ENCODE peak calls at places on chromosomes 3 and 15, in five cellular contexts. D is substantia nigra, Q is GM03348, I is NCI-H146, E is RCC 7860. F is an unnamed sample.

GRCh38 chr3:122350814-122351418 is 25.9 kb downstream of the CSTA start:
- DNase-seq in D (no peak), Q (peak), I (no peak), E (no peak), F (no peak)

GRCh38 chr3:72123908-72124441 is 339.0 kb upstream of the PROK2 start:
- DNase-seq in D (no peak), Q (peak), I (no peak), E (peak), F (peak)

GRCh38 chr15:32838820-32839219 is 121.0 kb downstream of the GREM1 start:
- DNase-seq in D (peak), Q (peak), I (no peak), E (peak), F (peak)

GRCh38 chr3:174198199-174198598 is 660.9 kb upstream of the NAALADL2 start:
- DNase-seq in D (no peak), Q (no peak), I (peak), E (no peak), F (peak)

GRCh38 chr3:124429129-124429815 is 301.0 kb upstream of the UMPS start:
- DNase-seq in D (no peak), Q (peak), I (peak), E (peak), F (no peak)

GRCh38 chr3:61521229-61521628 is 40.1 kb upstream of the PTPRG start:
- DNase-seq in D (no peak), Q (no peak), I (no peak), E (no peak), F (no peak)

GRCh38 chr3:119643528-119643927 is 16.9 kb downstream of the POPDC2 start:
- DNase-seq in D (no peak), Q (peak), I (no peak), E (peak), F (no peak)

GRCh38 chr15:76011611-76012010 is 613 bp downstream of the NRG4 start:
- DNase-seq in D (no peak), Q (no peak), I (no peak), E (no peak), F (no peak)

GRCh38 chr3:976021-976420 is 116.8 kb upstream of the CNTN6 start:
- DNase-seq in D (no peak), Q (no peak), I (no peak), E (no peak), F (no peak)

GRCh38 chr3:64575211-64575844 is 112.5 kb downstream of the ADAMTS9 start:
- DNase-seq in D (no peak), Q (peak), I (no peak), E (peak), F (no peak)

GRCh38 chr15:78752492-78753358 is 58.5 kb downstream of the ADAMTS7 start:
- DNase-seq in D (no peak), Q (no peak), I (no peak), E (no peak), F (no peak)

GRCh38 chr3:94429517-94429916 is 366.7 kb downstream of the NSUN3 start:
- DNase-seq in D (no peak), Q (no peak), I (no peak), E (no peak), F (no peak)

GRCh38 chr3:37863949-37864822 is 2.5 kb downstream of the CTDSPL start:
- DNase-seq in D (no peak), Q (no peak), I (peak), E (no peak), F (no peak)

GRCh38 chr15:65998486-65998885 is 129.2 kb downstream of the RAB11A start:
- DNase-seq in D (no peak), Q (no peak), I (no peak), E (no peak), F (no peak)

GRCh38 chr3:134486577-134487041 is 752 bp downstream of the CEP63 start:
- DNase-seq in D (no peak), Q (peak), I (peak), E (peak), F (peak)

GRCh38 chr3:150150633-150151032 is 179.9 kb upstream of the PFN2 start:
- DNase-seq in D (no peak), Q (no peak), I (no peak), E (no peak), F (peak)

GRCh38 chr3:16181361-16181760 is 6.9 kb downstream of the GALNT15 start:
- DNase-seq in D (no peak), Q (peak), I (peak), E (no peak), F (peak)

GRCh38 chr3:124057453-124057852 is 65.5 kb upstream of the ROPN1 start:
- DNase-seq in D (no peak), Q (no peak), I (no peak), E (no peak), F (no peak)

GRCh38 chr15:58458076-58458475 is 26.3 kb downstream of the LIPC start:
- DNase-seq in D (no peak), Q (no peak), I (no peak), E (no peak), F (no peak)

GRCh38 chr15:45670061-45670460 is 35.2 kb downstream of the SQOR start:
- DNase-seq in D (no peak), Q (peak), I (no peak), E (no peak), F (peak)

GRCh38 chr15:91471410-91471993 is 371.4 kb downstream of the SV2B start:
- DNase-seq in D (no peak), Q (no peak), I (no peak), E (peak), F (no peak)

GRCh38 chr3:41808618-41809017 is 153.3 kb downstream of the ULK4 start:
- DNase-seq in D (no peak), Q (no peak), I (no peak), E (no peak), F (no peak)

GRCh38 chr3:149886957-149887356 is 73.9 kb downstream of the RNF13 start:
- DNase-seq in D (no peak), Q (no peak), I (no peak), E (no peak), F (no peak)

GRCh38 chr3:12345584-12346494 is 57.0 kb downstream of the PPARG start:
- DNase-seq in D (no peak), Q (no peak), I (no peak), E (no peak), F (no peak)

GRCh38 chr3:46400000-46400734 is 6.7 kb downstream of the CCR5AS start:
- DNase-seq in D (no peak), Q (peak), I (no peak), E (peak), F (no peak)

GRCh38 chr3:46925585-46925934 is 48.0 kb downstream of the PTH1R start:
- DNase-seq in D (no peak), Q (no peak), I (no peak), E (no peak), F (no peak)

GRCh38 chr15:100704281-100705055 is 102.1 kb downstream of the ASB7 start:
- DNase-seq in D (no peak), Q (peak), I (no peak), E (peak), F (peak)

GRCh38 chr3:10279384-10280176 is 13.2 kb downstream of the GHRL start:
- DNase-seq in D (no peak), Q (no peak), I (no peak), E (no peak), F (no peak)

F was measured in fibroblast of gingiva.